ENCODE peak calls at places on chromosomes 11 and 22, in five cellular contexts. One of them, this sample, is unnamed.
A peak's percentile ranks its signal among the peaks of the same experiment; 100 is the strongest.

GRCh38 chr11:11535611-11536010 is 86.2 kb downstream of the GALNT18 start:
- DNase-seq in fibroblast of mammary gland: no peak
- DNase-seq in epithelial cell of esophagus: no peak
- DNase-seq in Caco-2: no peak
- DNase-seq in cardiac fibroblast: no peak
- DNase-seq in this sample: no peak

GRCh38 chr11:26949846-26950245 is 44.1 kb upstream of the FIBIN start:
- DNase-seq in cardiac fibroblast: peak; percentile 72
- DNase-seq in fibroblast of mammary gland: peak; percentile 71
- DNase-seq in Caco-2: no peak
- DNase-seq in epithelial cell of esophagus: no peak
- DNase-seq in this sample: peak; percentile 66

GRCh38 chr11:110069158-110069737 is 23.9 kb upstream of the ZC3H12C start:
- DNase-seq in cardiac fibroblast: peak; percentile 90
- DNase-seq in fibroblast of mammary gland: peak; percentile 80
- DNase-seq in epithelial cell of esophagus: peak; percentile 93
- DNase-seq in Caco-2: no peak
- DNase-seq in this sample: peak; percentile 97

GRCh38 chr22:19824197-19825015 is 30.3 kb downstream of the GNB1L start:
- DNase-seq in Caco-2: no peak
- DNase-seq in fibroblast of mammary gland: no peak
- DNase-seq in epithelial cell of esophagus: peak; percentile 51
- DNase-seq in cardiac fibroblast: no peak
- DNase-seq in this sample: peak; percentile 63

GRCh38 chr22:26847816-26848215 is 190.4 kb downstream of the MIAT start:
- DNase-seq in epithelial cell of esophagus: no peak
- DNase-seq in fibroblast of mammary gland: no peak
- DNase-seq in Caco-2: no peak
- DNase-seq in cardiac fibroblast: no peak
- DNase-seq in this sample: no peak

GRCh38 chr11:121544956-121545355 is 92.2 kb upstream of the SORL1-AS1 start:
- DNase-seq in fibroblast of mammary gland: no peak
- DNase-seq in epithelial cell of esophagus: no peak
- DNase-seq in cardiac fibroblast: no peak
- DNase-seq in Caco-2: no peak
- DNase-seq in this sample: no peak

GRCh38 chr11:130131957-130132850 is 27.4 kb upstream of the ST14 start:
- DNase-seq in Caco-2: peak; percentile 75
- DNase-seq in cardiac fibroblast: peak; percentile 84
- DNase-seq in epithelial cell of esophagus: peak; percentile 78
- DNase-seq in fibroblast of mammary gland: peak; percentile 72
- DNase-seq in this sample: peak; percentile 78

GRCh38 chr11:1508986-1509385 is 22.4 kb upstream of the MOB2 start:
- DNase-seq in Caco-2: no peak
- DNase-seq in fibroblast of mammary gland: no peak
- DNase-seq in cardiac fibroblast: no peak
- DNase-seq in epithelial cell of esophagus: no peak
- DNase-seq in this sample: no peak

GRCh38 chr22:48574776-48575566 is 1252.7 kb downstream of the BRD1 start:
- DNase-seq in epithelial cell of esophagus: no peak
- DNase-seq in cardiac fibroblast: peak; percentile 9
- DNase-seq in fibroblast of mammary gland: no peak
- DNase-seq in Caco-2: no peak
- DNase-seq in this sample: peak; percentile 3

GRCh38 chr11:69896250-69896649 is 77.0 kb upstream of the FGF3 start:
- DNase-seq in fibroblast of mammary gland: no peak
- DNase-seq in Caco-2: no peak
- DNase-seq in epithelial cell of esophagus: no peak
- DNase-seq in cardiac fibroblast: no peak
- DNase-seq in this sample: no peak

GRCh38 chr11:235180-235997 is 753 bp downstream of the SIRT3 start:
- DNase-seq in fibroblast of mammary gland: peak; percentile 19
- DNase-seq in epithelial cell of esophagus: peak; percentile 45
- DNase-seq in cardiac fibroblast: no peak
- DNase-seq in Caco-2: no peak
- DNase-seq in this sample: no peak

GRCh38 chr11:62710001-62710345 is 2.5 kb downstream of the GNG3 start:
- DNase-seq in cardiac fibroblast: peak; percentile 46
- DNase-seq in epithelial cell of esophagus: no peak
- DNase-seq in Caco-2: no peak
- DNase-seq in fibroblast of mammary gland: peak; percentile 51
- DNase-seq in this sample: no peak

GRCh38 chr11:94297967-94298576 is 6.3 kb upstream of the IZUMO1R start:
- DNase-seq in fibroblast of mammary gland: no peak
- DNase-seq in epithelial cell of esophagus: no peak
- DNase-seq in cardiac fibroblast: no peak
- DNase-seq in Caco-2: no peak
- DNase-seq in this sample: no peak

GRCh38 chr11:43920598-43921419 is 21.6 kb upstream of the C11orf96 start:
- DNase-seq in Caco-2: peak; percentile 78
- DNase-seq in cardiac fibroblast: peak; percentile 100
- DNase-seq in fibroblast of mammary gland: peak; percentile 100
- DNase-seq in epithelial cell of esophagus: peak; percentile 100
- DNase-seq in this sample: peak; percentile 99

DNA sequence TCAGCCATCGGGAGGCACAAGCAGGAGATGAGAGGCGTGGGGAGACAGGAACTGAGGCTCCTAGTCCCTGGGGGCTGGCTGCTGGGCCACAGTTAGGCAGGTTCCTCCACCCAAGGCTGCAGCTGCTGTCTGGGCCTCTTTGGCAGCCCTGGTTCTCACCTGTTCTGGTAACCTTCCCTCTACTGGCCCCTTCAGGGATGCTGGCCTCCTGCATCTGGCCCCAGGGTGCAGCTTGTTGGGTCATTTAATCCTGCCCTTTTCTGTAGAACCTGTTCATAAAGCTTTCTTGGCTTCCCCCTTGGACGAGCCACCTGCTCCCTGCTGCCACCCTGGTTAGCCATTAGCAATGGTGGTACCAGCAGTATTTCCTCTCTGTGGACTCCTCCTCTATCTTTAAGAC is 5.5 kb downstream of the USH1C start:
- DNase-seq in fibroblast of mammary gland: no peak
- DNase-seq in cardiac fibroblast: no peak
- DNase-seq in Caco-2: peak; percentile 50
- DNase-seq in epithelial cell of esophagus: no peak
- DNase-seq in this sample: no peak
- TF ChIP-seq CTCF in fibroblast of mammary gland: no peak
- TF ChIP-seq CTCF in cardiac fibroblast: no peak
- TF ChIP-seq CTCF in Caco-2: peak; percentile 9
- TF ChIP-seq CTCF in epithelial cell of esophagus: no peak
- TF ChIP-seq CTCF in this sample: no peak

DNA sequence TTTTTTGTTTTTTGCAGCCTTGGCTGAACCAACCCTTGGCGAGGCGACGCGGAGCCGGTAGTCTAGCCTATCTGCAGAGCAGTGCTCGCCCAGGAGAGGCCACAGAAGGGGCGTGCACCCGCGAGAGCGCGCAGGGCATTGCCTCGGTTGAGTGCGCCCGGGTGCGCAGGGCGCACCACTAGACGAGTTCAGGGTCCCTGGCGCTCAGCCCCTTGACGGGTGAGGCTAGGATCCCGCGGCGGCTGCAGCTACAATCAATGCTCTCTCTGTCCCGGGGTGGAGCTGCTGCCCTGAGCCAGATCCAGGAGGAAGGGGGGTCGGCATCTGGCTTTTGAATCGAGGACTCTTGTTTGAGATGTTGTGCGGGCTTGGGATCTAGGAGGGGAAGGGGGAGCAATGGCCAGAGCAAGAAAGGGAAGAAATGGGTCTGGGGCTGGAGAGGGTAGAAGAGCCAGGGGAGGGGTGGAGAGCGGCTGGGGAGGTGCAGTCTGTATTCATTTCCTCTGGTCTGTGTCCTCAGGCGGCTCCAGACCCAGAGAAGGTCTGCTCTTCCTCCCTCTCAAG is 949 bp downstream of the THY1 start:
- DNase-seq in fibroblast of mammary gland: no peak
- DNase-seq in cardiac fibroblast: no peak
- DNase-seq in epithelial cell of esophagus: no peak
- DNase-seq in Caco-2: no peak
- DNase-seq in this sample: peak; percentile 70
- H3K4me3 ChIP-seq in fibroblast of mammary gland: peak overlapping the region; percentile 95
- H3K4me3 ChIP-seq in cardiac fibroblast: peak overlapping the region; percentile 72
- H3K4me3 ChIP-seq in epithelial cell of esophagus: no peak overlapping the region
- H3K4me3 ChIP-seq in Caco-2: no peak overlapping the region
- H3K4me3 ChIP-seq in this sample: peak overlapping the region; percentile 93

DNA sequence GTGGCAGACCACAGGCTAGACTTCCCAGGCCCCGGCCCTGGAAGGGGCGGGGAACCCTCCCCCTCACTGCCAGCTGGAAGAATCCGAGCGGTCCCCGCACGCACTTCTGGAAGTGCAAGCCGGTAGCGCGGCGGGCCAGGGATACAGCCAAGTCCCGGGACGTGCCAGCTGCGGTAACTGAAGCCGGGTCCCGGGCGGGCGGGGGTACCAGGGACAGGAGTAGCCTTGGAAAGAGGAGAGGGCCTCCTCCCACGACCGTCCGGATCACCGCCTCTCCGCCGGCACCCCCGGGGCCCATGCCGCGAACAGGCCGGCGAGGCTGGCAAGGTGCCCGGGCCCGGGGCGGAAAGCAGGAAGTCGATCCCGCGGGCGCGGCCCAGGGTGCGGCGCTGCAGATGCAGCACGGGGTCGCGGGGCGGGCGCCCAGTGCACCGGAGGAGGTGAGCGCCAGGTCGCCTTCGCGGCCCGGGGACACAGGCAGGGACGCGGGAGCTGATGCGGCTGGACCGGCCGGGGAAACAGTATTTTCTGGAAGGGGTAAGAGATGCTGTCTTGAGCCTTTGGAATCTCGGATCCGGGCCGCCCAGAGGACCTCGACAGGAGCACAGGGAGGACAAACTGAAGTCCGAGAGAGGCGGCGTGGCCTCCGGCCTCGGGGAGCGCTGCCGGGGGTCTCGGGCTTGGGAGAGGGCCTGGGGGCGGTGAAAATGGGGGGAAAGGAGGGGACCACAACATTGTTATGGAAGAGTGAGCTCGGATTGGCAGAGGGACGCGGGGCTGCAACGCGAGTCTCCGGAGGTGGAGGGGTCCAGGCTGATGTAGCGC is 756 bp upstream of the SLC35C1 start:
- DNase-seq in cardiac fibroblast: peak; percentile 47
- DNase-seq in epithelial cell of esophagus: peak; percentile 55
- DNase-seq in Caco-2: peak; percentile 53
- DNase-seq in fibroblast of mammary gland: peak; percentile 24
- DNase-seq in this sample: peak; percentile 83
- TF ChIP-seq CTCF in cardiac fibroblast: no peak
- TF ChIP-seq CTCF in epithelial cell of esophagus: no peak
- TF ChIP-seq CTCF in Caco-2: no peak
- TF ChIP-seq CTCF in fibroblast of mammary gland: no peak
- TF ChIP-seq CTCF in this sample: no peak

DNA sequence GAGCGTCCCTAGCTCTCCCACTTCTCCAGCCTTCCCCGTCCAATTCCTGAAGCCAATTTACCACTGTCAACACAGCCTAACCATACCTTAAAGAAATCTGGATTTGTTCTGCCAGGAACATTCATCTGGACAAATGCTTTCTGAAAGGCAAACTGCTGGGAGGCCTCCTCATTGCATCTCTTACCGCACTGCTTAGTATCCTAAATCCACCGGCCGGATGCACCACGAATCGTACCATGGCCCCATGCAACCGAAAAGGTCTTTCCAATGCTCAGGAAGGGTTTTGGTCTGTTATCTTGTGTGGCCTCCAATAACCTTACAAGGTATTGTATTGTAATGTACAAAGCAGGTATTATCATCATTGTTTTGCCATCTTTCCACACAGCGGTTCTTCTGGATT is 57.6 kb downstream of the MYH9 start:
- DNase-seq in Caco-2: no peak
- DNase-seq in cardiac fibroblast: no peak
- DNase-seq in fibroblast of mammary gland: no peak
- DNase-seq in epithelial cell of esophagus: no peak
- DNase-seq in this sample: no peak
- H3K4me3 ChIP-seq in Caco-2: no peak overlapping the region
- H3K4me3 ChIP-seq in cardiac fibroblast: no peak overlapping the region
- H3K4me3 ChIP-seq in fibroblast of mammary gland: no peak overlapping the region
- H3K4me3 ChIP-seq in epithelial cell of esophagus: no peak overlapping the region
- H3K4me3 ChIP-seq in this sample: no peak overlapping the region

GRCh38 chr11:34632105-34632780 is 11.3 kb downstream of the EHF start:
- DNase-seq in fibroblast of mammary gland: no peak
- DNase-seq in epithelial cell of esophagus: no peak
- DNase-seq in Caco-2: no peak
- DNase-seq in cardiac fibroblast: no peak
- DNase-seq in this sample: peak; percentile 40

GRCh38 chr11:34633640-34633989 is 12.7 kb downstream of the EHF start:
- DNase-seq in cardiac fibroblast: no peak
- DNase-seq in Caco-2: no peak
- DNase-seq in epithelial cell of esophagus: no peak
- DNase-seq in fibroblast of mammary gland: no peak
- DNase-seq in this sample: no peak

GRCh38 chr11:34631737-34632104 is 10.8 kb downstream of the EHF start:
- DNase-seq in epithelial cell of esophagus: no peak
- DNase-seq in fibroblast of mammary gland: no peak
- DNase-seq in cardiac fibroblast: no peak
- DNase-seq in Caco-2: no peak
- DNase-seq in this sample: no peak

GRCh38 chr11:34636127-34636526 is 15.2 kb downstream of the EHF start:
- DNase-seq in fibroblast of mammary gland: no peak
- DNase-seq in epithelial cell of esophagus: peak; percentile 62
- DNase-seq in Caco-2: no peak
- DNase-seq in cardiac fibroblast: no peak
- DNase-seq in this sample: no peak

DNA sequence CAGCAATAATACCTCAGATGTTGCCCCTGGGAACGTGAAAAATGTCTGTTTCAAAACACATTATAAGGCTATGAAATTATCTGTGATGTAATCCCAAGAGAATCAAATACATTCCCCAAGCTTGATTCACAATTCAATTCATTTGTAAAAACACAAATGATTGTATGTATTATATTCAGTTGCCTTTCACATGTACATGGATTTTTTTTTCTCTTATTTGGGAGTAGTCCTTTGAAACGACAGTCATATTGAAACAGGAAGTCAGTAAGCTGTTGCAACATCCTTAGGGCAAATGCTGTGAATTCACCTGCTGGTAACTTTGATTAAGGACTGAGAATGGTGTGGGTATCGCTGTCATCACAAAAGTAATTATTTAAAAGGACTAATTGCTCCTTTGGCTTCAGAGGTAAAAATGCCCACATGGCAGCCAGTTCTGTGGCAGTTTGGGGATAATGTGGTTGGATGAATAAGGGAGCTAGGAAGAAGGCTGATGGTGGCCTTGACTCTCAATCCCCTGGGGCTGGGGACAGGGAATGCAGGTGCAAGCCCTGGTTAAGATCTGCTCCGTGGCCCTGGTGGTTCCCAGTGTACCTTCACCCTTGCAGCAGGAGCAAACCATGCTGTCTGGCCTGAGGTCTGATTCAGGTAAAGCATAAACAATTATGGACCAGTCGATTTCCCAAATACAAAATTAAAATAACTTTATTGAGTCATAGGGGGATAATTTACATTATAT is 13.3 kb downstream of the EHF start:
- DNase-seq in epithelial cell of esophagus: peak; percentile 76
- DNase-seq in Caco-2: no peak
- DNase-seq in cardiac fibroblast: peak; percentile 87
- DNase-seq in fibroblast of mammary gland: peak; percentile 57
- DNase-seq in this sample: no peak
- TF ChIP-seq CTCF in epithelial cell of esophagus: peak; percentile 14
- TF ChIP-seq CTCF in Caco-2: no peak
- TF ChIP-seq CTCF in cardiac fibroblast: peak; percentile 1
- TF ChIP-seq CTCF in fibroblast of mammary gland: no peak
- TF ChIP-seq CTCF in this sample: no peak

This sample was measured in foreskin fibroblast.